ENCODE peak calls at places on chromosomes 6 and 20, in four cellular contexts. X, A, D and B are unnamed samples.

GRCh38 chr6:36625161-36625919 is 31.2 kb downstream of the SRSF3 start:
- DNase-seq in X (no peak), A (no peak), D (no peak), B (no peak)

GRCh38 chr6:128208851-128209580 is 308.2 kb upstream of the THEMIS start:
- DNase-seq in X (no peak), A (no peak), D (no peak), B (no peak)

GRCh38 chr20:35023624-35024023 is 68.0 kb downstream of the MYH7B start:
- DNase-seq in X (no peak), A (no peak), D (no peak), B (no peak)

GRCh38 chr6:150334790-150335783 is 33.7 kb upstream of the IYD start:
- DNase-seq in X (peak), A (peak), D (peak), B (no peak)

GRCh38 chr6:37456126-37456525 is 23.1 kb downstream of the CMTR1 start:
- DNase-seq in X (no peak), A (no peak), D (no peak), B (no peak)

GRCh38 chr20:53827996-53828672 is 234.5 kb upstream of the ZNF217 start:
- DNase-seq in X (no peak), A (peak), D (no peak), B (no peak)

GRCh38 chr6:159700970-159701369 is 7.9 kb upstream of the SOD2 start:
- DNase-seq in X (no peak), A (no peak), D (no peak), B (no peak)

GRCh38 chr20:11982289-11982957 is 64.7 kb downstream of the BTBD3 start:
- DNase-seq in X (no peak), A (peak), D (no peak), B (no peak)

GRCh38 chr20:1862665-1863059 is 32.5 kb upstream of the SIRPA start:
- DNase-seq in X (no peak), A (no peak), D (no peak), B (no peak)

GRCh38 chr6:159184559-159184958 is 15.4 kb downstream of the FNDC1 start:
- DNase-seq in X (no peak), A (no peak), D (no peak), B (no peak)

GRCh38 chr6:30942338-30943060 is 1.7 kb downstream of the MUCL3 start:
- DNase-seq in X (no peak), A (peak), D (no peak), B (no peak)

GRCh38 chr6:149157126-149157525 is 160.4 kb upstream of the TAB2 start:
- DNase-seq in X (no peak), A (no peak), D (no peak), B (no peak)

GRCh38 chr6:156662025-156662445 is 115.1 kb upstream of the ARID1B start:
- DNase-seq in X (no peak), A (peak), D (no peak), B (no peak)

GRCh38 chr20:40986774-40987173 is 41.8 kb upstream of the TOP1 start:
- DNase-seq in X (no peak), A (no peak), D (no peak), B (no peak)

GRCh38 chr6:153059757-153060156 is 57.2 kb upstream of the MTRF1L start:
- DNase-seq in X (no peak), A (peak), D (no peak), B (no peak)

GRCh38 chr20:52078289-52078688 is 113.3 kb downstream of the ZFP64 start:
- DNase-seq in X (no peak), A (no peak), D (no peak), B (no peak)